ENCODE peak calls at places on chromosome 21, in five cellular contexts. V is naive B cell; A is activated CD8-positive, alpha-beta memory T cell treated with anti-CD3 and anti-CD28 coated beads for 4 hours; U is NCI-H1105; C is effector memory CD8-positive, alpha-beta T cell. B is an unnamed sample.

GRCh38 chr21:42841156-42841915 is 38.0 kb downstream of the WDR4 start:
- DNase-seq in C (no peak), A (no peak), V (no peak), U (no peak), B (no peak)

GRCh38 chr21:16145479-16145878 is 415.7 kb downstream of the USP25 start:
- DNase-seq in V (no peak), C (no peak), U (no peak), A (no peak), B (no peak)

GRCh38 chr21:35084869-35085268 is 35.8 kb upstream of the RUNX1 start:
- DNase-seq in U (no peak), A (no peak), C (no peak), V (no peak), B (no peak)

GRCh38 chr21:41611966-41612606 is 104.1 kb upstream of the TMPRSS2 start:
- DNase-seq in V (no peak), U (peak), A (no peak), C (no peak), B (no peak)

GRCh38 chr21:38380391-38381137 is 117.7 kb downstream of the ERG start:
- DNase-seq in U (no peak), V (no peak), C (no peak), A (no peak), B (no peak)

GRCh38 chr21:17527711-17528110 is 14.9 kb downstream of the CXADR start:
- DNase-seq in V (no peak), C (no peak), A (no peak), U (no peak), B (no peak)

GRCh38 chr21:35547946-35548774 is 499.1 kb upstream of the RUNX1 start:
- DNase-seq in C (no peak), U (no peak), V (no peak), A (no peak), B (no peak)

GRCh38 chr21:38376693-38377092 is 119.9 kb downstream of the KCNJ15 start:
- DNase-seq in U (no peak), A (no peak), V (no peak), C (no peak), B (no peak)

GRCh38 chr21:41725421-41726021 is 41.3 kb downstream of the RIPK4 start:
- DNase-seq in A (no peak), C (no peak), U (no peak), V (no peak), B (no peak)

GRCh38 chr21:45450741-45451740 is 46.1 kb downstream of the COL18A1 start:
- DNase-seq in V (no peak), C (no peak), U (no peak), A (no peak), B (no peak)

GRCh38 chr21:42785666-42786427 is 93.5 kb downstream of the WDR4 start:
- DNase-seq in U (no peak), C (no peak), V (no peak), A (no peak), B (no peak)

GRCh38 chr21:42112857-42113256 is 41.7 kb downstream of the UMODL1 start:
- DNase-seq in U (no peak), A (no peak), C (no peak), V (no peak), B (no peak)

GRCh38 chr21:45334591-45335081 is 46.9 kb upstream of the POFUT2 start:
- DNase-seq in V (no peak), C (no peak), A (no peak), U (no peak), B (no peak)

GRCh38 chr21:27771938-27772505 is 805.1 kb upstream of the ADAMTS5 start:
- DNase-seq in U (no peak), C (no peak), V (no peak), A (no peak), B (no peak)

GRCh38 chr21:46126321-46127238 is 28.7 kb downstream of the COL6A2 start:
- DNase-seq in U (no peak), V (no peak), C (no peak), A (no peak), B (no peak)

GRCh38 chr21:17461014-17461413 is 51.8 kb upstream of the CXADR start:
- DNase-seq in U (no peak), V (no peak), A (no peak), C (no peak), B (no peak)

GRCh38 chr21:31772674-31773555 is 41.0 kb upstream of the SCAF4 start:
- DNase-seq in A (no peak), V (peak), C (no peak), U (no peak), B (no peak)

GRCh38 chr21:46118305-46118870 is 20.5 kb downstream of the COL6A2 start:
- DNase-seq in U (no peak), A (no peak), V (no peak), C (no peak), B (no peak)

GRCh38 chr21:25626752-25627151 is 12.3 kb upstream of the JAM2 start:
- DNase-seq in C (no peak), A (no peak), V (no peak), U (no peak), B (no peak)

GRCh38 chr21:44024257-44024656 is 12.1 kb downstream of the TRAPPC10 start:
- DNase-seq in A (no peak), C (no peak), V (no peak), U (no peak), B (no peak)

GRCh38 chr21:33566514-33566913 is 22.0 kb downstream of the DONSON start:
- DNase-seq in C (no peak), U (no peak), V (no peak), A (no peak), B (no peak)

GRCh38 chr21:45262616-45263015 is 25.1 kb downstream of the POFUT2 start:
- DNase-seq in A (no peak), C (no peak), V (no peak), U (no peak), B (no peak)

GRCh38 chr21:46189213-46189958 is 5.1 kb upstream of the SPATC1L start:
- DNase-seq in U (no peak), C (no peak), A (no peak), V (no peak), B (no peak)

GRCh38 chr21:43602277-43603229 is 56.7 kb downstream of the HSF2BP start:
- DNase-seq in A (no peak), U (no peak), C (no peak), V (no peak), B (no peak)

GRCh38 chr21:45317401-45318145 is 29.9 kb upstream of the POFUT2 start:
- DNase-seq in U (no peak), V (no peak), A (no peak), C (no peak), B (no peak)

GRCh38 chr21:26958792-26959191 is 8.1 kb downstream of the ADAMTS5 start:
- DNase-seq in U (no peak), A (no peak), C (no peak), V (no peak), B (no peak)

GRCh38 chr21:25772680-25773079 is 37.9 kb downstream of the GABPA start:
- DNase-seq in U (no peak), A (no peak), V (no peak), C (no peak), B (no peak)

GRCh38 chr21:15928686-15929085 is 198.9 kb downstream of the USP25 start:
- DNase-seq in U (no peak), C (no peak), V (no peak), A (no peak), B (no peak)

GRCh38 chr21:39386194-39386593 is 37.3 kb upstream of the HMGN1 start:
- DNase-seq in V (no peak), A (no peak), C (no peak), U (peak), B (no peak)

GRCh38 chr21:45974073-45975016 is 7.2 kb upstream of the COL6A1 start:
- DNase-seq in U (peak), A (no peak), V (no peak), C (no peak), B (no peak)

GRCh38 chr21:45981154-45981606 is 390 bp upstream of the COL6A1 start:
- DNase-seq in U (peak), C (peak), V (peak), A (peak), B (no peak)

GRCh38 chr21:45947296-45947695 is 34.3 kb upstream of the COL6A1 start:
- DNase-seq in C (no peak), A (no peak), U (no peak), V (no peak), B (no peak)

GRCh38 chr21:14583629-14584251 is 37.6 kb upstream of the SAMSN1 start:
- DNase-seq in V (no peak), A (no peak), C (no peak), U (no peak), B (no peak)

GRCh38 chr21:35014302-35015044 is 34.6 kb downstream of the RUNX1 start:
- DNase-seq in A (no peak), C (no peak), V (no peak), U (no peak), B (no peak)

GRCh38 chr21:36204980-36205379 is 48.4 kb downstream of the DOP1B start:
- DNase-seq in U (no peak), A (no peak), C (no peak), V (no peak), B (no peak)

GRCh38 chr21:31182231-31183129 is 144.2 kb upstream of the KRTAP19-8 start:
- DNase-seq in U (no peak), A (no peak), V (no peak), C (no peak), B (peak)

GRCh38 chr21:38918629-38919346 is 113.1 kb downstream of the ETS2 start:
- DNase-seq in V (no peak), U (no peak), C (no peak), A (no peak), B (no peak)

GRCh38 chr21:28135646-28136045 is 857.0 kb downstream of the LTN1 start:
- DNase-seq in V (no peak), U (no peak), A (no peak), C (no peak), B (no peak)

GRCh38 chr21:44992608-44993031 is 52.8 kb downstream of the SLX9 start:
- DNase-seq in A (no peak), U (no peak), C (no peak), V (no peak), B (no peak)